ENCODE peak calls at places on chromosome 12, in eight cellular contexts. O, J, R, N, D, Q, Z and Y are unnamed samples.

GRCh38 chr12:120692524-120693033 is 5.6 kb downstream of the MLEC start:
- DNase-seq in O (no peak), J (no peak), R (no peak), N (no peak), D (no peak), Q (peak; percentile 26), Z (no peak), Y (no peak)

GRCh38 chr12:24561882-24562760 is 386.8 kb downstream of the BCAT1 start:
- DNase-seq in O (no peak), J (peak; percentile 84), R (no peak), N (no peak), D (peak; percentile 11), Q (peak; percentile 30), Z (peak; percentile 42), Y (no peak)

GRCh38 chr12:53160673-53161072 is 19.8 kb upstream of the ZNF740 start:
- DNase-seq in O (no peak), J (no peak), R (no peak), N (no peak), D (no peak), Q (no peak), Z (no peak), Y (no peak)

GRCh38 chr12:91413591-91413990 is 231.0 kb upstream of the DCN start:
- DNase-seq in O (no peak), J (no peak), R (no peak), N (no peak), D (peak; percentile 32), Q (peak; percentile 3), Z (peak; percentile 1), Y (no peak)

GRCh38 chr12:2084553-2085296 is 31.9 kb downstream of the CACNA1C start:
- DNase-seq in O (no peak), J (no peak), R (no peak), N (peak; percentile 16), D (peak; percentile 64), Q (peak; percentile 79), Z (peak; percentile 72), Y (no peak)

GRCh38 chr12:94789510-94790225 is 139.3 kb upstream of the TMCC3 start:
- DNase-seq in O (no peak), J (no peak), R (no peak), N (no peak), D (no peak), Q (no peak), Z (no peak), Y (no peak)

GRCh38 chr12:52151859-52152783 is 39.7 kb downstream of the KRT80 start:
- DNase-seq in O (peak; percentile 76), J (peak; percentile 84), R (peak; percentile 52), N (no peak), D (no peak), Q (peak; percentile 64), Z (peak; percentile 54), Y (peak; percentile 76)

GRCh38 chr12:16119618-16120017 is 157.9 kb downstream of the SLC15A5 start:
- DNase-seq in O (no peak), J (no peak), R (no peak), N (no peak), D (no peak), Q (no peak), Z (no peak), Y (no peak)

GRCh38 chr12:104928036-104928770 is 29.9 kb downstream of the SLC41A2 start:
- DNase-seq in O (no peak), J (no peak), R (no peak), N (no peak), D (no peak), Q (no peak), Z (no peak), Y (no peak)

GRCh38 chr12:108517288-108518100 is 2.4 kb downstream of the FICD start:
- DNase-seq in O (no peak), J (no peak), R (no peak), N (no peak), D (no peak), Q (no peak), Z (no peak), Y (no peak)

GRCh38 chr12:573226-573625 is 90.0 kb downstream of the NINJ2 start:
- DNase-seq in O (no peak), J (peak; percentile 7), R (no peak), N (no peak), D (no peak), Q (no peak), Z (no peak), Y (no peak)

GRCh38 chr12:39435531-39435930 is 7.4 kb downstream of the KIF21A start:
- DNase-seq in O (no peak), J (no peak), R (no peak), N (no peak), D (no peak), Q (no peak), Z (no peak), Y (no peak)

GRCh38 chr12:39072658-39073057 is 167.3 kb upstream of the CPNE8 start:
- DNase-seq in O (no peak), J (no peak), R (no peak), N (no peak), D (no peak), Q (no peak), Z (no peak), Y (no peak)

GRCh38 chr12:15982471-15982870 is 71.3 kb downstream of the DERA start:
- DNase-seq in O (no peak), J (no peak), R (no peak), N (peak; percentile 52), D (peak; percentile 32), Q (peak; percentile 64), Z (no peak), Y (no peak)

GRCh38 chr12:96197503-96198272 is 3.5 kb downstream of the ELK3 start:
- DNase-seq in O (peak; percentile 74), J (no peak), R (no peak), N (peak; percentile 77), D (no peak), Q (peak; percentile 94), Z (no peak), Y (no peak)

GRCh38 chr12:114430306-114430705 is 24.4 kb upstream of the TBX5 start:
- DNase-seq in O (no peak), J (no peak), R (no peak), N (no peak), D (no peak), Q (peak; percentile 96), Z (no peak), Y (no peak)

GRCh38 chr12:65758401-65758800 is 65.9 kb upstream of the HMGA2 start:
- DNase-seq in O (no peak), J (no peak), R (no peak), N (no peak), D (no peak), Q (no peak), Z (no peak), Y (no peak)

GRCh38 chr12:95114766-95115450 is 41.5 kb upstream of the NR2C1 start:
- DNase-seq in O (no peak), J (no peak), R (no peak), N (no peak), D (no peak), Q (no peak), Z (no peak), Y (no peak)